ENCODE peak calls at places on chromosomes 16 and 17, in ten cellular contexts. One of them, this sample, is unnamed.

GRCh38 chr17:742147-742793 is 9.8 kb downstream of the GEMIN4 start:
- DNase-seq in activated naive CD4-positive, alpha-beta T cell: no peak
- DNase-seq in IMR-90: no peak
- DNase-seq in activated CD8-positive, alpha-beta T cell treated with anti-CD3 and anti-CD28 coated beads, Interleukin-2, amount 10 ng/mL, durations not matched to agents 7 days and 5 days: no peak
- DNase-seq in activated naive CD8-positive, alpha-beta T cell treated with anti-CD3 and anti-CD28 coated beads, Interleukin-2, amount 50 U/mL, for 24 hours: no peak
- DNase-seq in HAP-1: no peak
- DNase-seq in GM03348: no peak
- DNase-seq in GM23338: no peak
- DNase-seq in cardiac fibroblast: no peak
- DNase-seq in uterus: no peak
- DNase-seq in this sample: no peak

GRCh38 chr17:41457656-41458055 is 9.5 kb downstream of the KRT32 start:
- DNase-seq in activated naive CD4-positive, alpha-beta T cell: no peak
- DNase-seq in IMR-90: no peak
- DNase-seq in activated CD8-positive, alpha-beta T cell treated with anti-CD3 and anti-CD28 coated beads, Interleukin-2, amount 10 ng/mL, durations not matched to agents 7 days and 5 days: no peak
- DNase-seq in activated naive CD8-positive, alpha-beta T cell treated with anti-CD3 and anti-CD28 coated beads, Interleukin-2, amount 50 U/mL, for 24 hours: no peak
- DNase-seq in HAP-1: no peak
- DNase-seq in GM03348: no peak
- DNase-seq in GM23338: no peak
- DNase-seq in cardiac fibroblast: no peak
- DNase-seq in uterus: no peak
- DNase-seq in this sample: no peak

GRCh38 chr16:74734361-74735161 is 33.9 kb upstream of the MLKL start:
- DNase-seq in activated naive CD4-positive, alpha-beta T cell: no peak
- DNase-seq in IMR-90: no peak
- DNase-seq in activated CD8-positive, alpha-beta T cell treated with anti-CD3 and anti-CD28 coated beads, Interleukin-2, amount 10 ng/mL, durations not matched to agents 7 days and 5 days: no peak
- DNase-seq in activated naive CD8-positive, alpha-beta T cell treated with anti-CD3 and anti-CD28 coated beads, Interleukin-2, amount 50 U/mL, for 24 hours: no peak
- DNase-seq in HAP-1: peak
- DNase-seq in GM03348: no peak
- DNase-seq in GM23338: peak
- DNase-seq in cardiac fibroblast: no peak
- DNase-seq in uterus: no peak
- DNase-seq in this sample: no peak

GRCh38 chr16:89759742-89760366 is 38.5 kb downstream of the ZNF276 start:
- DNase-seq in activated naive CD4-positive, alpha-beta T cell: no peak
- DNase-seq in IMR-90: no peak
- DNase-seq in activated CD8-positive, alpha-beta T cell treated with anti-CD3 and anti-CD28 coated beads, Interleukin-2, amount 10 ng/mL, durations not matched to agents 7 days and 5 days: no peak
- DNase-seq in activated naive CD8-positive, alpha-beta T cell treated with anti-CD3 and anti-CD28 coated beads, Interleukin-2, amount 50 U/mL, for 24 hours: no peak
- DNase-seq in HAP-1: no peak
- DNase-seq in GM03348: no peak
- DNase-seq in GM23338: peak
- DNase-seq in cardiac fibroblast: no peak
- DNase-seq in uterus: no peak
- DNase-seq in this sample: no peak

GRCh38 chr16:24819462-24820040 is 26.2 kb upstream of the SLC5A11 start:
- DNase-seq in activated naive CD4-positive, alpha-beta T cell: no peak
- DNase-seq in IMR-90: peak
- DNase-seq in activated CD8-positive, alpha-beta T cell treated with anti-CD3 and anti-CD28 coated beads, Interleukin-2, amount 10 ng/mL, durations not matched to agents 7 days and 5 days: no peak
- DNase-seq in activated naive CD8-positive, alpha-beta T cell treated with anti-CD3 and anti-CD28 coated beads, Interleukin-2, amount 50 U/mL, for 24 hours: no peak
- DNase-seq in HAP-1: no peak
- DNase-seq in GM03348: peak
- DNase-seq in GM23338: no peak
- DNase-seq in cardiac fibroblast: peak
- DNase-seq in uterus: no peak
- DNase-seq in this sample: no peak

GRCh38 chr17:78823282-78824046 is 17.1 kb downstream of the USP36 start:
- DNase-seq in activated naive CD4-positive, alpha-beta T cell: no peak
- DNase-seq in IMR-90: no peak
- DNase-seq in activated CD8-positive, alpha-beta T cell treated with anti-CD3 and anti-CD28 coated beads, Interleukin-2, amount 10 ng/mL, durations not matched to agents 7 days and 5 days: no peak
- DNase-seq in activated naive CD8-positive, alpha-beta T cell treated with anti-CD3 and anti-CD28 coated beads, Interleukin-2, amount 50 U/mL, for 24 hours: no peak
- DNase-seq in HAP-1: no peak
- DNase-seq in GM03348: no peak
- DNase-seq in GM23338: no peak
- DNase-seq in cardiac fibroblast: no peak
- DNase-seq in uterus: no peak
- DNase-seq in this sample: no peak

GRCh38 chr17:14803781-14804180 is 461.3 kb downstream of the PMP22 start:
- DNase-seq in activated naive CD4-positive, alpha-beta T cell: no peak
- DNase-seq in IMR-90: no peak
- DNase-seq in activated CD8-positive, alpha-beta T cell treated with anti-CD3 and anti-CD28 coated beads, Interleukin-2, amount 10 ng/mL, durations not matched to agents 7 days and 5 days: no peak
- DNase-seq in activated naive CD8-positive, alpha-beta T cell treated with anti-CD3 and anti-CD28 coated beads, Interleukin-2, amount 50 U/mL, for 24 hours: no peak
- DNase-seq in HAP-1: no peak
- DNase-seq in GM03348: peak
- DNase-seq in GM23338: no peak
- DNase-seq in cardiac fibroblast: peak
- DNase-seq in uterus: no peak
- DNase-seq in this sample: no peak

GRCh38 chr17:82200135-82200534 is 12.5 kb downstream of the CCDC57 start:
- DNase-seq in activated naive CD4-positive, alpha-beta T cell: no peak
- DNase-seq in IMR-90: no peak
- DNase-seq in activated CD8-positive, alpha-beta T cell treated with anti-CD3 and anti-CD28 coated beads, Interleukin-2, amount 10 ng/mL, durations not matched to agents 7 days and 5 days: no peak
- DNase-seq in activated naive CD8-positive, alpha-beta T cell treated with anti-CD3 and anti-CD28 coated beads, Interleukin-2, amount 50 U/mL, for 24 hours: no peak
- DNase-seq in HAP-1: no peak
- DNase-seq in GM03348: no peak
- DNase-seq in GM23338: no peak
- DNase-seq in cardiac fibroblast: no peak
- DNase-seq in uterus: no peak
- DNase-seq in this sample: no peak

GRCh38 chr17:29973005-29973404 is 31.6 kb downstream of the EFCAB5 start:
- DNase-seq in activated naive CD4-positive, alpha-beta T cell: no peak
- DNase-seq in IMR-90: no peak
- DNase-seq in activated CD8-positive, alpha-beta T cell treated with anti-CD3 and anti-CD28 coated beads, Interleukin-2, amount 10 ng/mL, durations not matched to agents 7 days and 5 days: no peak
- DNase-seq in activated naive CD8-positive, alpha-beta T cell treated with anti-CD3 and anti-CD28 coated beads, Interleukin-2, amount 50 U/mL, for 24 hours: no peak
- DNase-seq in HAP-1: no peak
- DNase-seq in GM03348: no peak
- DNase-seq in GM23338: no peak
- DNase-seq in cardiac fibroblast: no peak
- DNase-seq in uterus: no peak
- DNase-seq in this sample: no peak

GRCh38 chr16:3076577-3076976 is 11.1 kb downstream of the IL32 start:
- DNase-seq in activated naive CD4-positive, alpha-beta T cell: no peak
- DNase-seq in IMR-90: no peak
- DNase-seq in activated CD8-positive, alpha-beta T cell treated with anti-CD3 and anti-CD28 coated beads, Interleukin-2, amount 10 ng/mL, durations not matched to agents 7 days and 5 days: no peak
- DNase-seq in activated naive CD8-positive, alpha-beta T cell treated with anti-CD3 and anti-CD28 coated beads, Interleukin-2, amount 50 U/mL, for 24 hours: no peak
- DNase-seq in HAP-1: no peak
- DNase-seq in GM03348: no peak
- DNase-seq in GM23338: no peak
- DNase-seq in cardiac fibroblast: no peak
- DNase-seq in uterus: no peak
- DNase-seq in this sample: no peak

GRCh38 chr16:27429981-27430441 is 28.0 kb downstream of the IL21R start:
- DNase-seq in activated naive CD4-positive, alpha-beta T cell: no peak
- DNase-seq in IMR-90: no peak
- DNase-seq in activated CD8-positive, alpha-beta T cell treated with anti-CD3 and anti-CD28 coated beads, Interleukin-2, amount 10 ng/mL, durations not matched to agents 7 days and 5 days: peak
- DNase-seq in activated naive CD8-positive, alpha-beta T cell treated with anti-CD3 and anti-CD28 coated beads, Interleukin-2, amount 50 U/mL, for 24 hours: no peak
- DNase-seq in HAP-1: no peak
- DNase-seq in GM03348: no peak
- DNase-seq in GM23338: no peak
- DNase-seq in cardiac fibroblast: no peak
- DNase-seq in uterus: no peak
- DNase-seq in this sample: peak

GRCh38 chr17:59641799-59642484 is 22.2 kb downstream of the CLTC start:
- DNase-seq in activated naive CD4-positive, alpha-beta T cell: no peak
- DNase-seq in IMR-90: no peak
- DNase-seq in activated CD8-positive, alpha-beta T cell treated with anti-CD3 and anti-CD28 coated beads, Interleukin-2, amount 10 ng/mL, durations not matched to agents 7 days and 5 days: no peak
- DNase-seq in activated naive CD8-positive, alpha-beta T cell treated with anti-CD3 and anti-CD28 coated beads, Interleukin-2, amount 50 U/mL, for 24 hours: no peak
- DNase-seq in HAP-1: no peak
- DNase-seq in GM03348: no peak
- DNase-seq in GM23338: no peak
- DNase-seq in cardiac fibroblast: no peak
- DNase-seq in uterus: no peak
- DNase-seq in this sample: no peak

GRCh38 chr17:82092995-82093751 is 4.9 kb downstream of the FASN start:
- DNase-seq in activated naive CD4-positive, alpha-beta T cell: no peak
- DNase-seq in IMR-90: no peak
- DNase-seq in activated CD8-positive, alpha-beta T cell treated with anti-CD3 and anti-CD28 coated beads, Interleukin-2, amount 10 ng/mL, durations not matched to agents 7 days and 5 days: no peak
- DNase-seq in activated naive CD8-positive, alpha-beta T cell treated with anti-CD3 and anti-CD28 coated beads, Interleukin-2, amount 50 U/mL, for 24 hours: no peak
- DNase-seq in HAP-1: peak
- DNase-seq in GM03348: no peak
- DNase-seq in GM23338: no peak
- DNase-seq in cardiac fibroblast: no peak
- DNase-seq in uterus: no peak
- DNase-seq in this sample: no peak

GRCh38 chr17:37821025-37821713 is 76.3 kb upstream of the HNF1B start:
- DNase-seq in activated naive CD4-positive, alpha-beta T cell: no peak
- DNase-seq in IMR-90: peak
- DNase-seq in activated CD8-positive, alpha-beta T cell treated with anti-CD3 and anti-CD28 coated beads, Interleukin-2, amount 10 ng/mL, durations not matched to agents 7 days and 5 days: no peak
- DNase-seq in activated naive CD8-positive, alpha-beta T cell treated with anti-CD3 and anti-CD28 coated beads, Interleukin-2, amount 50 U/mL, for 24 hours: no peak
- DNase-seq in HAP-1: no peak
- DNase-seq in GM03348: no peak
- DNase-seq in GM23338: no peak
- DNase-seq in cardiac fibroblast: no peak
- DNase-seq in uterus: no peak
- DNase-seq in this sample: no peak

This sample was measured in lower leg skin.